ENCODE peak calls at places on chromosomes 7 and 10, in six cellular contexts. U is fibroblast of mammary gland, Z is ovary, D is cardiac muscle cell, M is astrocyte of the spinal cord, Q is A549. J is an unnamed sample.

GRCh38 chr7:156002362-156003001 is 190.2 kb upstream of the SHH start:
- DNase-seq in U (no peak), Z (no peak), D (no peak), M (no peak), Q (no peak), J (no peak)

GRCh38 chr7:6622129-6622710 is 6.8 kb downstream of the ZNF853 start:
- DNase-seq in U (no peak), Z (no peak), D (no peak), M (no peak), Q (no peak), J (no peak)

GRCh38 chr10:32049113-32049512 is 7.1 kb downstream of the KIF5B start:
- DNase-seq in U (no peak), Z (no peak), D (no peak), M (peak; percentile 47), Q (no peak), J (no peak)

GRCh38 chr7:155547161-155547791 is 917 bp upstream of the CNPY1 start:
- DNase-seq in U (no peak), Z (no peak), D (no peak), M (no peak), Q (no peak), J (no peak)

GRCh38 chr7:120716306-120716705 is 141.6 kb downstream of the TSPAN12 start:
- DNase-seq in U (no peak), Z (no peak), D (no peak), M (no peak), Q (no peak), J (no peak)

GRCh38 chr7:101507791-101508252 is 121.3 kb downstream of the MYL10 start:
- DNase-seq in U (peak; percentile 42), Z (no peak), D (peak; percentile 63), M (peak; percentile 28), Q (peak; percentile 70), J (peak; percentile 14)

GRCh38 chr10:60260321-60260720 is 129.4 kb downstream of the ANK3 start:
- DNase-seq in U (no peak), Z (no peak), D (no peak), M (no peak), Q (no peak), J (no peak)

GRCh38 chr7:83271212-83272099 is 108.8 kb upstream of the PCLO start:
- DNase-seq in U (peak; percentile 26), Z (no peak), D (peak; percentile 60), M (peak; percentile 59), Q (no peak), J (peak; percentile 57)

GRCh38 chr7:123769371-123769770 is 20.6 kb upstream of the WASL start:
- DNase-seq in U (peak; percentile 89), Z (no peak), D (peak; percentile 77), M (peak; percentile 67), Q (peak; percentile 76), J (peak; percentile 94)

GRCh38 chr7:136857573-136857972 is 10.9 kb upstream of the CHRM2 start:
- DNase-seq in U (peak; percentile 15), Z (no peak), D (peak; percentile 57), M (peak; percentile 54), Q (no peak), J (peak; percentile 31)

GRCh38 chr7:138785587-138786437 is 12.0 kb upstream of the TMEM213 start:
- DNase-seq in U (no peak), Z (no peak), D (peak; percentile 50), M (no peak), Q (peak; percentile 44), J (peak; percentile 9)

GRCh38 chr10:121648078-121648477 is 49.8 kb upstream of the FGFR2 start:
- DNase-seq in U (no peak), Z (no peak), D (no peak), M (no peak), Q (no peak), J (no peak)

GRCh38 chr10:26391701-26392695 is 46.1 kb upstream of the APBB1IP start:
- DNase-seq in U (no peak), Z (no peak), D (no peak), M (no peak), Q (no peak), J (no peak)

GRCh38 chr7:51706851-51707250 is 390.2 kb upstream of the COBL start:
- DNase-seq in U (no peak), Z (no peak), D (no peak), M (no peak), Q (no peak), J (no peak)

GRCh38 chr7:14871880-14872279 is 30.7 kb downstream of the DGKB start:
- DNase-seq in U (no peak), Z (no peak), D (no peak), M (no peak), Q (no peak), J (no peak)

GRCh38 chr7:5005066-5005465 is 40.6 kb upstream of the RBAK start:
- DNase-seq in U (no peak), Z (no peak), D (peak; percentile 30), M (no peak), Q (no peak), J (peak; percentile 78)

DNA sequence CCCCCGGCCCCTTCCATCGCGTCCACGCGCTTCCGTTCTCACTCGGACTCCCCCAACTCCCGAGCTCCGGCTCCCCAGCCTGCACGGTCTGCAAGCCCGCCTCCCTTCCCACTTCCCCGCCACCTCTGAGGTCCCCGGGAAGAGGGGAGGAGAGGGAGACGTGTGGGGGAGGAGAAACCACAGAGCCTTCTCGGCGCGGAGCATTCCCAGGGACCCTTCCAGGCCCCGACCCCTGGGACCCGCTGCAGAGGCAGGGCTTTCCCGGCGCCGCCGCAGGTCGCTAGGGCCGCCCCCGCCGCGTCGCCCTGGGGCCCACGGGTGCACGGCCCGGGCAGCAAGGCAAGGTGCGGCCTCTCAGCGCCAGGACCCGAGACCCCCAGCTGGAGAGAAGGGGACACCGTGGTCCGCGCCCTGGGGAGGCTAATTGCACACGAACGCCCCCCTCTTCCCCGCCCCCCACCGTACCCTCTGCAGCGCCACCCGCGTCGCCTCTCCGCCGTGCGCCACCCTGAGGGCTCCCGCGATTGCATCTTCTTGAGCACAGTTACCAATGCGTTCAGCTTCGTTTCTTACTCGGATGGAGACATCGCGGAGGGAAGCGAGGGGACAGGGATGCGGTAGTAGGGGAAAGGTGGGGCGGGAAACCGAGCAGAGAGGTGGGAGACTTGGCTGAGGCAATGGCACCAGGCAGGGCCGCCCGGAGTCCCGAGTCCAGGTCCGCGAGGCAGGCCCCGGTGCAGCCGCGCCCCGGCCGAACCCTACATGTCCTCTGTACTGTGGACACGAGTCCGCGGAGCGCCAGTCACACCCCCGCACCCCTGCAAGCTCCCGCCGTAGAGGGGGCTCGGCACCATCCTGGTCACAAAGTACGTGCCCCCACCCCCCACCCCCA is 29.0 kb downstream of the SKIDA1 start:
- DNase-seq in U (peak; percentile 34), Z (peak; percentile 71), D (peak; percentile 54), M (peak; percentile 37), Q (peak; percentile 58), J (peak; percentile 18)
- TF ChIP-seq CTCF in U (peak; percentile 19), Z (no peak), D (peak; percentile 38), M (peak; percentile 31), Q (peak; percentile 51), J (peak; percentile 52)

GRCh38 chr10:103665439-103665838 is 171.9 kb downstream of the NEURL1 start:
- DNase-seq in U (no peak), Z (no peak), D (no peak), M (no peak), Q (no peak), J (no peak)

GRCh38 chr10:103668351-103669242 is 175.1 kb downstream of the NEURL1 start:
- DNase-seq in U (peak; percentile 64), Z (peak; percentile 86), D (peak; percentile 78), M (peak; percentile 24), Q (no peak), J (no peak)

GRCh38 chr10:103666109-103666508 is 172.6 kb downstream of the NEURL1 start:
- DNase-seq in U (peak; percentile 69), Z (no peak), D (peak; percentile 60), M (no peak), Q (peak; percentile 79), J (peak; percentile 37)

GRCh38 chr10:103666751-103667150 is 173.2 kb downstream of the NEURL1 start:
- DNase-seq in U (no peak), Z (no peak), D (no peak), M (no peak), Q (no peak), J (no peak)

DNA sequence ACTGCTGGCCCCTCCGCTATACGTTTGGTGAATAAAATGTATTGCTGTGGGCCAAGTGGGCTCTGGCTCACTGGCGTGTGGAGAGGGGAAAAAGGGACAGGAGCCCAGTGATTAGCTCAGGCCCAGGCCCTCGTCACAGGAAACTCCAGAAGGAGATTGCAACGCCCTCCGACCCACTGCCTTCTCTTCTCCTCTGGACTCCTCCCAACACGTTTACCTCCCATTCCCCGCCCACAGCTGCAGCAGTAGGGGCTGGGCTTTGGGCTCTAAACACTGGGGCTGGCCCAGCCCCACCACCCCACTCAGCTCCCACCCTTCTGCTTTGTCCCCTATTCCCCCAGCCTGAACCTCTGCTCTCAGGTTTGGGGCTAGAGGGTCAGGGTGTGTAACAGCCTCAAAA is 173.9 kb downstream of the NEURL1 start:
- DNase-seq in U (peak; percentile 69), Z (peak; percentile 70), D (peak; percentile 95), M (no peak), Q (no peak), J (no peak)
- H3K4me3 ChIP-seq in U (no peak overlapping the region), Z (no peak overlapping the region), D (no peak overlapping the region), M (no peak overlapping the region), Q (no peak overlapping the region), J (no peak overlapping the region)

GRCh38 chr10:79156334-79157274 is 87.8 kb downstream of the ZMIZ1 start:
- DNase-seq in U (no peak), Z (no peak), D (no peak), M (no peak), Q (no peak), J (no peak)

GRCh38 chr10:79153753-79154152 is 85.0 kb downstream of the ZMIZ1 start:
- DNase-seq in U (no peak), Z (peak; percentile 60), D (no peak), M (no peak), Q (no peak), J (no peak)

GRCh38 chr10:79158004-79158340 is 89.2 kb downstream of the ZMIZ1 start:
- DNase-seq in U (no peak), Z (no peak), D (no peak), M (no peak), Q (no peak), J (no peak)

GRCh38 chr10:79158402-79159097 is 89.8 kb downstream of the ZMIZ1 start:
- DNase-seq in U (no peak), Z (no peak), D (no peak), M (no peak), Q (no peak), J (no peak)

DNA sequence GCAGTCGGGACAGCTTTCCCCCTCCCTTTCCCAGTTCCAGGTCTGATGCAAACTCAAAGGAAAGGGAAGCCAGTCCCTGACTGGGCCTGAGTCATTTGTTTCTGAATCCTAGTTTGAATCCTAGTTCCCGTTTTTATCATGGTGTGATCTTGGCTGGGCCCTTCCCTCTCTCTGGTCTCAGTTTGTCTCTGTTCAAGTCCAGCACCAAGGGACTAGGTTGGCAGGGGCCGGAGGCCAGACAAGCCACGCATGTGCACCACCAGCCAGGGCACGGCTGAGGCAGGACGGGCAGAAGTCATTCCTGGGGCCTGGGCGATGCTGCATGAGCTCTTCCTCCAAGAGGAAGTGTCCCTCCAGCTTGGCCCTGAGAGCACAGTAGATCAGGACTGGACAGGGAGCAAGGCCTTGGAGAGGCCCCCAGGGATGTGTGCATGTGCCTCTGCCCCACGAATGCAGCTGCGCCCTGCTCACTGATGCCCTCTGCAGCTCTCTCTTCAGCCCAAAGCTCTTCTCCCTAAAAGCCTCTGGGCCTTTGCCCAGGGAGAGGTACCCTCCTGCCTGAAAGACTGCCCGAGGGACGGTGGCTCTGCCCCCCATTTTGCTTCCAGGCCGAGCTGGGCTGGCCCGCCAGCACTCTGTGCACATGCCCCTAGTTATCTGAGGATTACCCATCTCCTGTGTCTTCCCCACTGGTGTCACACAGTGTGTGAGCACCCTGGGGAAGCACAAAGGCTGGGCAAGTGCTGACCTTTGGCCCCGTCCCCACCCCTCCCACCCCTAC is 86.7 kb downstream of the ZMIZ1 start:
- DNase-seq in U (peak; percentile 67), Z (no peak), D (peak; percentile 35), M (no peak), Q (no peak), J (peak; percentile 52)
- TF ChIP-seq CTCF in U (no peak), Z (no peak), D (peak; percentile 17), M (peak; percentile 28), Q (peak; percentile 11), J (peak; percentile 6)

GRCh38 chr10:48305905-48306264 is 592 bp upstream of the MAPK8 start:
- DNase-seq in U (no peak), Z (no peak), D (no peak), M (no peak), Q (no peak), J (no peak)
- H3K4me3 ChIP-seq in U (peak overlapping the region; percentile 35), Z (peak overlapping the region; percentile 88), D (no peak overlapping the region), M (peak overlapping the region; percentile 42), Q (peak overlapping the region; percentile 70), J (peak overlapping the region; percentile 70)

J was measured in bronchial epithelial cell.